ENCODE peak calls at places on chromosome X, in five cellular contexts. One of them, this sample, is unnamed.

GRCh38 chrX:32137525-32137924 is 1065.7 kb upstream of the FTHL17 start:
- DNase-seq in left ventricle myocardium inferior: no peak
- DNase-seq in CD8-positive, alpha-beta T cell: no peak
- DNase-seq in cardiac fibroblast: peak; percentile 3
- DNase-seq in body of pancreas: no peak
- DNase-seq in this sample: no peak

GRCh38 chrX:114619874-114620273 is 36.0 kb downstream of the HTR2C start:
- DNase-seq in left ventricle myocardium inferior: no peak
- DNase-seq in CD8-positive, alpha-beta T cell: no peak
- DNase-seq in body of pancreas: no peak
- DNase-seq in cardiac fibroblast: peak; percentile 2
- DNase-seq in this sample: no peak

GRCh38 chrX:46840946-46841740 is 4.3 kb downstream of the RP2 start:
- DNase-seq in cardiac fibroblast: peak; percentile 70
- DNase-seq in body of pancreas: no peak
- DNase-seq in left ventricle myocardium inferior: no peak
- DNase-seq in CD8-positive, alpha-beta T cell: no peak
- DNase-seq in this sample: no peak

GRCh38 chrX:117407449-117408170 is 709.0 kb downstream of the KLHL13 start:
- DNase-seq in body of pancreas: no peak
- DNase-seq in left ventricle myocardium inferior: no peak
- DNase-seq in CD8-positive, alpha-beta T cell: no peak
- DNase-seq in cardiac fibroblast: no peak
- DNase-seq in this sample: no peak

GRCh38 chrX:51182545-51182944 is 150.1 kb upstream of the NUDT10 start:
- DNase-seq in left ventricle myocardium inferior: no peak
- DNase-seq in CD8-positive, alpha-beta T cell: no peak
- DNase-seq in body of pancreas: no peak
- DNase-seq in cardiac fibroblast: no peak
- DNase-seq in this sample: no peak

GRCh38 chrX:15947648-15948317 is 93.2 kb upstream of the AP1S2 start:
- DNase-seq in left ventricle myocardium inferior: no peak
- DNase-seq in body of pancreas: no peak
- DNase-seq in cardiac fibroblast: peak; percentile 57
- DNase-seq in CD8-positive, alpha-beta T cell: no peak
- DNase-seq in this sample: no peak

GRCh38 chrX:150569155-150569477 is 695 bp downstream of the MTM1 start:
- DNase-seq in left ventricle myocardium inferior: peak; percentile 27
- DNase-seq in cardiac fibroblast: peak; percentile 40
- DNase-seq in CD8-positive, alpha-beta T cell: peak; percentile 41
- DNase-seq in body of pancreas: peak; percentile 40
- DNase-seq in this sample: peak; percentile 47

GRCh38 chrX:153884136-153885076 is 1.6 kb downstream of the L1CAM start:
- DNase-seq in left ventricle myocardium inferior: no peak
- DNase-seq in cardiac fibroblast: no peak
- DNase-seq in body of pancreas: no peak
- DNase-seq in CD8-positive, alpha-beta T cell: no peak
- DNase-seq in this sample: no peak

GRCh38 chrX:15073313-15073712 is 196.6 kb downstream of the ASB9 start:
- DNase-seq in CD8-positive, alpha-beta T cell: no peak
- DNase-seq in cardiac fibroblast: no peak
- DNase-seq in body of pancreas: no peak
- DNase-seq in left ventricle myocardium inferior: no peak
- DNase-seq in this sample: no peak

GRCh38 chrX:150362599-150363481 is at the start of gene MAMLD1:
- DNase-seq in CD8-positive, alpha-beta T cell: peak; percentile 57
- DNase-seq in body of pancreas: peak; percentile 77
- DNase-seq in cardiac fibroblast: peak; percentile 80
- DNase-seq in left ventricle myocardium inferior: peak; percentile 75
- DNase-seq in this sample: peak; percentile 67

GRCh38 chrX:149462849-149463248 is 42.3 kb downstream of the IDS start:
- DNase-seq in CD8-positive, alpha-beta T cell: no peak
- DNase-seq in cardiac fibroblast: peak; percentile 67
- DNase-seq in left ventricle myocardium inferior: no peak
- DNase-seq in body of pancreas: no peak
- DNase-seq in this sample: no peak

GRCh38 chrX:20322887-20323286 is 56.2 kb upstream of the RPS6KA3 start:
- DNase-seq in cardiac fibroblast: no peak
- DNase-seq in left ventricle myocardium inferior: no peak
- DNase-seq in body of pancreas: no peak
- DNase-seq in CD8-positive, alpha-beta T cell: no peak
- DNase-seq in this sample: no peak

GRCh38 chrX:20325786-20326388 is 59.2 kb upstream of the RPS6KA3 start:
- DNase-seq in CD8-positive, alpha-beta T cell: no peak
- DNase-seq in body of pancreas: no peak
- DNase-seq in left ventricle myocardium inferior: no peak
- DNase-seq in cardiac fibroblast: no peak
- DNase-seq in this sample: no peak

GRCh38 chrX:20319054-20319453 is 52.3 kb upstream of the RPS6KA3 start:
- DNase-seq in CD8-positive, alpha-beta T cell: no peak
- DNase-seq in left ventricle myocardium inferior: no peak
- DNase-seq in cardiac fibroblast: no peak
- DNase-seq in body of pancreas: no peak
- DNase-seq in this sample: no peak

GRCh38 chrX:20317873-20318272 is 51.2 kb upstream of the RPS6KA3 start:
- DNase-seq in body of pancreas: peak; percentile 39
- DNase-seq in left ventricle myocardium inferior: no peak
- DNase-seq in cardiac fibroblast: peak; percentile 1
- DNase-seq in CD8-positive, alpha-beta T cell: no peak
- DNase-seq in this sample: no peak

DNA sequence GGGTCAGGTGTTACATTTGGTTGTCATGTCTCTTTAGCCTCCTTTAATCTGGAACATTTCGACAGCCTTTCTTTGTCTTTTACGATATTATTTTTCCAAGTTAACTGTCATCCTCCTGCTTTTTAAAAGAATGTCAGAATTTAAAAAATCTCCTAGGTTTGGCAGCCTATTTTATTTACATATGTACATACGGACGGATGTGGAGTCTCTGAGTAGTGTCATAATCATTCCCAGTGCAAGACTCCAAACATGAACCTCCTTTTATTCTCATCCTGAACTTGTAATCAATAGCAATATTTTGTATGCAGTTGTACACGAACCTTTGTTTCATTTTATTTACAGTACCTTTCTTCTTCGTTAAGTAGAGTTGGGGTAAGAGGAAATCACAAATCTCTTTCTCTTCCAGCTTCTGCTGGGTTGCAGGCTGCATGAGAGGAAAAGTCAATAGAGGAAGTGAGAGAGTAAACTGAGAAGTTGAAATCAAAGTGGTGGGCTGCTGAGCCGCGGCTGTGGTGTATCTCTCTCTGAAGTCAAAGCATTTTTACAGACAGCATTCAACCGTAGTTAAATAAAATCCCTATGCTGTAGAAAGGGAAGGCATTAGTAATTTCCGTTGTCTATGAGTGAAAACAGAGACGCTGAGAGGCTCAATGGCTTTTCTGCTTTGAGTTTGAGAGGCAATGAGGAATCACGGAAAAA is 53.9 kb upstream of the RPS6KA3 start:
- DNase-seq in cardiac fibroblast: no peak
- DNase-seq in CD8-positive, alpha-beta T cell: peak; percentile 11
- DNase-seq in left ventricle myocardium inferior: no peak
- DNase-seq in body of pancreas: peak; percentile 12
- DNase-seq in this sample: no peak
- H3K4me3 ChIP-seq in cardiac fibroblast: no peak overlapping the region
- H3K4me3 ChIP-seq in CD8-positive, alpha-beta T cell: no peak overlapping the region
- H3K4me3 ChIP-seq in left ventricle myocardium inferior: no peak overlapping the region
- H3K4me3 ChIP-seq in body of pancreas: no peak overlapping the region
- H3K4me3 ChIP-seq in this sample: no peak overlapping the region

GRCh38 chrX:115968436-115969252 is 201.9 kb upstream of the AGTR2 start:
- DNase-seq in body of pancreas: peak; percentile 40
- DNase-seq in CD8-positive, alpha-beta T cell: no peak
- DNase-seq in cardiac fibroblast: peak; percentile 76
- DNase-seq in left ventricle myocardium inferior: peak; percentile 41
- DNase-seq in this sample: peak; percentile 58
- TF ChIP-seq CTCF in body of pancreas: no peak
- TF ChIP-seq CTCF in CD8-positive, alpha-beta T cell: no peak
- TF ChIP-seq CTCF in cardiac fibroblast: no peak
- TF ChIP-seq CTCF in left ventricle myocardium inferior: no peak
- TF ChIP-seq CTCF in this sample: no peak

GRCh38 chrX:39689374-39690104 is 408.2 kb downstream of the BCOR start:
- DNase-seq in CD8-positive, alpha-beta T cell: no peak
- DNase-seq in body of pancreas: no peak
- DNase-seq in left ventricle myocardium inferior: no peak
- DNase-seq in cardiac fibroblast: no peak
- DNase-seq in this sample: peak; percentile 11
- H3K4me3 ChIP-seq in CD8-positive, alpha-beta T cell: no peak overlapping the region
- H3K4me3 ChIP-seq in body of pancreas: no peak overlapping the region
- H3K4me3 ChIP-seq in left ventricle myocardium inferior: peak overlapping the region; percentile 66
- H3K4me3 ChIP-seq in cardiac fibroblast: peak overlapping the region; percentile 41
- H3K4me3 ChIP-seq in this sample: peak overlapping the region; percentile 32

GRCh38 chrX:110989869-110990268 is 106.1 kb upstream of the PAK3 start:
- DNase-seq in cardiac fibroblast: no peak
- DNase-seq in CD8-positive, alpha-beta T cell: no peak
- DNase-seq in body of pancreas: no peak
- DNase-seq in left ventricle myocardium inferior: no peak
- DNase-seq in this sample: peak; percentile 12

GRCh38 chrX:110985470-110985869 is 110.5 kb upstream of the PAK3 start:
- DNase-seq in body of pancreas: no peak
- DNase-seq in CD8-positive, alpha-beta T cell: no peak
- DNase-seq in cardiac fibroblast: no peak
- DNase-seq in left ventricle myocardium inferior: no peak
- DNase-seq in this sample: no peak

GRCh38 chrX:110989447-110989846 is 106.5 kb upstream of the PAK3 start:
- DNase-seq in CD8-positive, alpha-beta T cell: no peak
- DNase-seq in body of pancreas: no peak
- DNase-seq in left ventricle myocardium inferior: no peak
- DNase-seq in cardiac fibroblast: no peak
- DNase-seq in this sample: no peak

GRCh38 chrX:110983024-110983423 is 113.0 kb upstream of the PAK3 start:
- DNase-seq in CD8-positive, alpha-beta T cell: no peak
- DNase-seq in cardiac fibroblast: no peak
- DNase-seq in body of pancreas: no peak
- DNase-seq in left ventricle myocardium inferior: no peak
- DNase-seq in this sample: no peak

GRCh38 chrX:110987292-110987691 is 108.7 kb upstream of the PAK3 start:
- DNase-seq in CD8-positive, alpha-beta T cell: no peak
- DNase-seq in body of pancreas: no peak
- DNase-seq in cardiac fibroblast: peak; percentile 1
- DNase-seq in left ventricle myocardium inferior: no peak
- DNase-seq in this sample: no peak
- TF ChIP-seq CTCF in CD8-positive, alpha-beta T cell: no peak
- TF ChIP-seq CTCF in body of pancreas: no peak
- TF ChIP-seq CTCF in cardiac fibroblast: no peak
- TF ChIP-seq CTCF in left ventricle myocardium inferior: no peak
- TF ChIP-seq CTCF in this sample: no peak

DNA sequence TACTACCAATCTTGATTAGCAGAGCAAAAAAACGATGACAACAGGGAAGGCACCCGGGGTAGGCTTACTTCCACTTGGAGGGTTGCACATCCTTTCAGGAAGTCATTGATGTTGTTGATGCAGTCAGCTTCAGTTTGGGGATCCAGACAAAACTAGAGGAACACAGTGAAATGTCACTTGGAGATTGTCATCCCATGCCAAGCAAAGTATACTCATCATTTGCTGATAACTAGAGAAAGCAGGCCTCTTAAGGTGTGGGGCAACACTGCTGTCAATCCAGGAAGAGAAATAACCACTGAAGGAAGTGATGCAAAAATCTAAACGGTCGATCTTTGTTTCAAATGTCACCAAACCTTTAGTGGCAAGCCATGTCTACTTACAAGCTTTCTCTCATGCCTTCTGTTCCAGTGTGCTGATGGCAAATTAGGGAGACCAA is 1.4 kb downstream of the ARHGEF6 start:
- DNase-seq in body of pancreas: no peak
- DNase-seq in cardiac fibroblast: no peak
- DNase-seq in left ventricle myocardium inferior: no peak
- DNase-seq in CD8-positive, alpha-beta T cell: no peak
- DNase-seq in this sample: no peak
- H3K4me3 ChIP-seq in body of pancreas: no peak overlapping the region
- H3K4me3 ChIP-seq in cardiac fibroblast: no peak overlapping the region
- H3K4me3 ChIP-seq in left ventricle myocardium inferior: peak overlapping the region; percentile 57
- H3K4me3 ChIP-seq in CD8-positive, alpha-beta T cell: peak overlapping the region; percentile 67
- H3K4me3 ChIP-seq in this sample: peak overlapping the region; percentile 34

GRCh38 chrX:115946059-115946458 is 224.5 kb upstream of the AGTR2 start:
- DNase-seq in body of pancreas: no peak
- DNase-seq in left ventricle myocardium inferior: no peak
- DNase-seq in cardiac fibroblast: no peak
- DNase-seq in CD8-positive, alpha-beta T cell: no peak
- DNase-seq in this sample: no peak
- TF ChIP-seq CTCF in body of pancreas: no peak
- TF ChIP-seq CTCF in left ventricle myocardium inferior: no peak
- TF ChIP-seq CTCF in cardiac fibroblast: no peak
- TF ChIP-seq CTCF in CD8-positive, alpha-beta T cell: no peak
- TF ChIP-seq CTCF in this sample: no peak

GRCh38 chrX:133527415-133527814 is 112.1 kb upstream of the GPC4 start:
- DNase-seq in body of pancreas: no peak
- DNase-seq in CD8-positive, alpha-beta T cell: no peak
- DNase-seq in left ventricle myocardium inferior: no peak
- DNase-seq in cardiac fibroblast: no peak
- DNase-seq in this sample: no peak
- H3K4me3 ChIP-seq in body of pancreas: no peak overlapping the region
- H3K4me3 ChIP-seq in CD8-positive, alpha-beta T cell: no peak overlapping the region
- H3K4me3 ChIP-seq in left ventricle myocardium inferior: no peak overlapping the region
- H3K4me3 ChIP-seq in cardiac fibroblast: no peak overlapping the region
- H3K4me3 ChIP-seq in this sample: no peak overlapping the region

GRCh38 chrX:48459483-48459882 is 10.6 kb downstream of the SLC38A5 start:
- DNase-seq in body of pancreas: no peak
- DNase-seq in cardiac fibroblast: no peak
- DNase-seq in left ventricle myocardium inferior: no peak
- DNase-seq in CD8-positive, alpha-beta T cell: no peak
- DNase-seq in this sample: no peak

GRCh38 chrX:48458711-48459110 is 11.3 kb downstream of the SLC38A5 start:
- DNase-seq in cardiac fibroblast: no peak
- DNase-seq in left ventricle myocardium inferior: peak; percentile 53
- DNase-seq in body of pancreas: peak; percentile 31
- DNase-seq in CD8-positive, alpha-beta T cell: no peak
- DNase-seq in this sample: no peak

GRCh38 chrX:48460031-48460430 is 10.0 kb downstream of the SLC38A5 start:
- DNase-seq in body of pancreas: no peak
- DNase-seq in cardiac fibroblast: no peak
- DNase-seq in CD8-positive, alpha-beta T cell: no peak
- DNase-seq in left ventricle myocardium inferior: no peak
- DNase-seq in this sample: no peak

GRCh38 chrX:48460606-48461005 is 9.5 kb downstream of the SLC38A5 start:
- DNase-seq in left ventricle myocardium inferior: no peak
- DNase-seq in cardiac fibroblast: no peak
- DNase-seq in body of pancreas: no peak
- DNase-seq in CD8-positive, alpha-beta T cell: no peak
- DNase-seq in this sample: no peak

DNA sequence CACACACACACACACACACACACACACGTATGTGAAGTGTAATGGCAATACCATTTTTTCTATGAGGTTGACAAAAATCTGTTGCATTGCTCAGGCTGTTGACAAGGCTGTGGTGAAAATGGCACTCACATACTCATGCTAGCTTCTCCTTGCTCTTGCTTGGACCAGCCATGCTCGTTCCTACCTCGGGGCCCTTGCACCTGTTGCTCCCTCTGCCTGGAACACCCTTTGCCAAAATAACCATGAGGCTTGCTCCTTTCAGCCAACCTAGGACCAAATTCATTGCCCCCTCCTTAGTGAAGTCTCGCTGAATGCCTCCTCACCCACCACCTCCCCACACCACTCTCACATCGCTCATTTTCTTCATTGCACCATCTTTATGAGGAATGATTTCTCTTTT is 13.4 kb downstream of the SLC38A5 start:
- DNase-seq in cardiac fibroblast: no peak
- DNase-seq in body of pancreas: no peak
- DNase-seq in left ventricle myocardium inferior: no peak
- DNase-seq in CD8-positive, alpha-beta T cell: no peak
- DNase-seq in this sample: no peak
- TF ChIP-seq CTCF in cardiac fibroblast: no peak
- TF ChIP-seq CTCF in body of pancreas: no peak
- TF ChIP-seq CTCF in left ventricle myocardium inferior: no peak
- TF ChIP-seq CTCF in CD8-positive, alpha-beta T cell: no peak
- TF ChIP-seq CTCF in this sample: no peak